ENCODE peak calls at places on chromosomes 5 and 9, in eight cellular contexts. One of them, this sample, is unnamed.

GRCh38 chr9:124042168-124042775 is 30.7 kb downstream of the LHX2 start:
- DNase-seq in HFF-Myc: no peak
- DNase-seq in H54: no peak
- DNase-seq in iris pigment epithelial cell: no peak
- DNase-seq in stimulated activated CD8-positive, alpha-beta memory T cell treated with anti-CD3 and anti-CD28 coated beads, Interleukin-4, amount 100 ng/mL, for 4 hours: no peak
- DNase-seq in activated CD8-positive, alpha-beta T cell treated with anti-CD3 and anti-CD28 coated beads, Interleukin-2, amount 10 ng/mL, durations not matched to agents 7 days and 5 days: no peak
- DNase-seq in COR-L47: no peak
- DNase-seq in endodermal cell: no peak
- DNase-seq in this sample: peak; percentile 42

GRCh38 chr9:99361827-99362226 is 139.7 kb downstream of the SEC61B start:
- DNase-seq in HFF-Myc: no peak
- DNase-seq in iris pigment epithelial cell: no peak
- DNase-seq in endodermal cell: peak; percentile 67
- DNase-seq in COR-L47: no peak
- DNase-seq in stimulated activated CD8-positive, alpha-beta memory T cell treated with anti-CD3 and anti-CD28 coated beads, Interleukin-4, amount 100 ng/mL, for 4 hours: no peak
- DNase-seq in H54: no peak
- DNase-seq in activated CD8-positive, alpha-beta T cell treated with anti-CD3 and anti-CD28 coated beads, Interleukin-2, amount 10 ng/mL, durations not matched to agents 7 days and 5 days: no peak
- DNase-seq in this sample: peak; percentile 35

GRCh38 chr9:82490019-82490499 is 501.5 kb downstream of the SPATA31D1 start:
- DNase-seq in HFF-Myc: no peak
- DNase-seq in stimulated activated CD8-positive, alpha-beta memory T cell treated with anti-CD3 and anti-CD28 coated beads, Interleukin-4, amount 100 ng/mL, for 4 hours: no peak
- DNase-seq in H54: no peak
- DNase-seq in endodermal cell: peak; percentile 54
- DNase-seq in COR-L47: no peak
- DNase-seq in activated CD8-positive, alpha-beta T cell treated with anti-CD3 and anti-CD28 coated beads, Interleukin-2, amount 10 ng/mL, durations not matched to agents 7 days and 5 days: no peak
- DNase-seq in iris pigment epithelial cell: peak; percentile 25
- DNase-seq in this sample: no peak

GRCh38 chr5:78803386-78803785 is 154.8 kb upstream of the LHFPL2 start:
- DNase-seq in stimulated activated CD8-positive, alpha-beta memory T cell treated with anti-CD3 and anti-CD28 coated beads, Interleukin-4, amount 100 ng/mL, for 4 hours: no peak
- DNase-seq in HFF-Myc: no peak
- DNase-seq in iris pigment epithelial cell: no peak
- DNase-seq in H54: no peak
- DNase-seq in endodermal cell: no peak
- DNase-seq in activated CD8-positive, alpha-beta T cell treated with anti-CD3 and anti-CD28 coated beads, Interleukin-2, amount 10 ng/mL, durations not matched to agents 7 days and 5 days: no peak
- DNase-seq in COR-L47: no peak
- DNase-seq in this sample: peak; percentile 54

GRCh38 chr9:126152622-126153362 is 173.8 kb upstream of the MVB12B start:
- DNase-seq in endodermal cell: no peak
- DNase-seq in stimulated activated CD8-positive, alpha-beta memory T cell treated with anti-CD3 and anti-CD28 coated beads, Interleukin-4, amount 100 ng/mL, for 4 hours: no peak
- DNase-seq in COR-L47: no peak
- DNase-seq in HFF-Myc: no peak
- DNase-seq in H54: no peak
- DNase-seq in activated CD8-positive, alpha-beta T cell treated with anti-CD3 and anti-CD28 coated beads, Interleukin-2, amount 10 ng/mL, durations not matched to agents 7 days and 5 days: no peak
- DNase-seq in iris pigment epithelial cell: no peak
- DNase-seq in this sample: no peak

GRCh38 chr5:155211764-155212163 is 198.2 kb downstream of the KIF4B start:
- DNase-seq in H54: no peak
- DNase-seq in activated CD8-positive, alpha-beta T cell treated with anti-CD3 and anti-CD28 coated beads, Interleukin-2, amount 10 ng/mL, durations not matched to agents 7 days and 5 days: no peak
- DNase-seq in COR-L47: no peak
- DNase-seq in endodermal cell: no peak
- DNase-seq in stimulated activated CD8-positive, alpha-beta memory T cell treated with anti-CD3 and anti-CD28 coated beads, Interleukin-4, amount 100 ng/mL, for 4 hours: no peak
- DNase-seq in HFF-Myc: no peak
- DNase-seq in iris pigment epithelial cell: no peak
- DNase-seq in this sample: no peak

GRCh38 chr9:83596899-83597504 is 25.9 kb upstream of the IDNK start:
- DNase-seq in COR-L47: peak; percentile 28
- DNase-seq in activated CD8-positive, alpha-beta T cell treated with anti-CD3 and anti-CD28 coated beads, Interleukin-2, amount 10 ng/mL, durations not matched to agents 7 days and 5 days: peak; percentile 65
- DNase-seq in H54: peak; percentile 40
- DNase-seq in iris pigment epithelial cell: peak; percentile 22
- DNase-seq in endodermal cell: peak; percentile 89
- DNase-seq in HFF-Myc: no peak
- DNase-seq in stimulated activated CD8-positive, alpha-beta memory T cell treated with anti-CD3 and anti-CD28 coated beads, Interleukin-4, amount 100 ng/mL, for 4 hours: no peak
- DNase-seq in this sample: peak; percentile 34

GRCh38 chr5:39440964-39441363 is 16.2 kb upstream of the DAB2 start:
- DNase-seq in COR-L47: no peak
- DNase-seq in H54: no peak
- DNase-seq in HFF-Myc: no peak
- DNase-seq in iris pigment epithelial cell: no peak
- DNase-seq in stimulated activated CD8-positive, alpha-beta memory T cell treated with anti-CD3 and anti-CD28 coated beads, Interleukin-4, amount 100 ng/mL, for 4 hours: no peak
- DNase-seq in activated CD8-positive, alpha-beta T cell treated with anti-CD3 and anti-CD28 coated beads, Interleukin-2, amount 10 ng/mL, durations not matched to agents 7 days and 5 days: no peak
- DNase-seq in endodermal cell: no peak
- DNase-seq in this sample: no peak

GRCh38 chr5:36877667-36878420 is 1.3 kb downstream of the NIPBL start:
- DNase-seq in endodermal cell: no peak
- DNase-seq in COR-L47: no peak
- DNase-seq in H54: no peak
- DNase-seq in stimulated activated CD8-positive, alpha-beta memory T cell treated with anti-CD3 and anti-CD28 coated beads, Interleukin-4, amount 100 ng/mL, for 4 hours: no peak
- DNase-seq in activated CD8-positive, alpha-beta T cell treated with anti-CD3 and anti-CD28 coated beads, Interleukin-2, amount 10 ng/mL, durations not matched to agents 7 days and 5 days: peak; percentile 46
- DNase-seq in HFF-Myc: no peak
- DNase-seq in iris pigment epithelial cell: peak; percentile 65
- DNase-seq in this sample: peak; percentile 2

GRCh38 chr5:1480217-1480616 is 35.0 kb upstream of the SLC6A3 start:
- DNase-seq in endodermal cell: peak; percentile 62
- DNase-seq in activated CD8-positive, alpha-beta T cell treated with anti-CD3 and anti-CD28 coated beads, Interleukin-2, amount 10 ng/mL, durations not matched to agents 7 days and 5 days: no peak
- DNase-seq in H54: no peak
- DNase-seq in stimulated activated CD8-positive, alpha-beta memory T cell treated with anti-CD3 and anti-CD28 coated beads, Interleukin-4, amount 100 ng/mL, for 4 hours: no peak
- DNase-seq in iris pigment epithelial cell: peak; percentile 43
- DNase-seq in COR-L47: no peak
- DNase-seq in HFF-Myc: no peak
- DNase-seq in this sample: peak; percentile 61

GRCh38 chr5:67875637-67876036 is 339.9 kb upstream of the PIK3R1 start:
- DNase-seq in endodermal cell: no peak
- DNase-seq in H54: no peak
- DNase-seq in COR-L47: no peak
- DNase-seq in iris pigment epithelial cell: no peak
- DNase-seq in stimulated activated CD8-positive, alpha-beta memory T cell treated with anti-CD3 and anti-CD28 coated beads, Interleukin-4, amount 100 ng/mL, for 4 hours: no peak
- DNase-seq in HFF-Myc: peak; percentile 72
- DNase-seq in activated CD8-positive, alpha-beta T cell treated with anti-CD3 and anti-CD28 coated beads, Interleukin-2, amount 10 ng/mL, durations not matched to agents 7 days and 5 days: no peak
- DNase-seq in this sample: no peak

GRCh38 chr5:176912115-176912514 is 13.0 kb upstream of the HK3 start:
- DNase-seq in HFF-Myc: no peak
- DNase-seq in H54: no peak
- DNase-seq in activated CD8-positive, alpha-beta T cell treated with anti-CD3 and anti-CD28 coated beads, Interleukin-2, amount 10 ng/mL, durations not matched to agents 7 days and 5 days: no peak
- DNase-seq in iris pigment epithelial cell: no peak
- DNase-seq in COR-L47: no peak
- DNase-seq in endodermal cell: no peak
- DNase-seq in stimulated activated CD8-positive, alpha-beta memory T cell treated with anti-CD3 and anti-CD28 coated beads, Interleukin-4, amount 100 ng/mL, for 4 hours: no peak
- DNase-seq in this sample: no peak

GRCh38 chr9:87112656-87113055 is 165.3 kb upstream of the GAS1 start:
- DNase-seq in stimulated activated CD8-positive, alpha-beta memory T cell treated with anti-CD3 and anti-CD28 coated beads, Interleukin-4, amount 100 ng/mL, for 4 hours: no peak
- DNase-seq in H54: no peak
- DNase-seq in COR-L47: no peak
- DNase-seq in activated CD8-positive, alpha-beta T cell treated with anti-CD3 and anti-CD28 coated beads, Interleukin-2, amount 10 ng/mL, durations not matched to agents 7 days and 5 days: no peak
- DNase-seq in endodermal cell: no peak
- DNase-seq in HFF-Myc: no peak
- DNase-seq in iris pigment epithelial cell: peak; percentile 67
- DNase-seq in this sample: no peak